ENCODE peak calls at places on chromosomes 6 and 20, in eight cellular contexts. M is body of pancreas; S is neural progenitor cell; P is AG04450; K is HFF-Myc; U is CD8-positive, alpha-beta T cell; Y is SK-N-SH; N is cardiac muscle cell. C is an unnamed sample.

GRCh38 chr6:96853083-96853482 is 15.8 kb upstream of the GPR63 start:
- DNase-seq in M (no peak), S (no peak), P (no peak), K (no peak), U (no peak), Y (no peak), N (no peak), C (no peak)

GRCh38 chr6:111723412-111723970 is 117.8 kb upstream of the TRAF3IP2 start:
- DNase-seq in M (no peak), S (no peak), P (no peak), K (no peak), U (no peak), Y (no peak), N (no peak), C (no peak)

GRCh38 chr6:1636971-1637871 is 27.5 kb downstream of the FOXC1 start:
- DNase-seq in M (peak; percentile 77), S (no peak), P (no peak), K (no peak), U (no peak), Y (no peak), N (no peak), C (no peak)

GRCh38 chr20:20237093-20237959 is 130.6 kb upstream of the INSM1 start:
- DNase-seq in M (peak; percentile 42), S (peak; percentile 75), P (peak; percentile 3), K (no peak), U (no peak), Y (peak; percentile 71), N (peak; percentile 75), C (peak; percentile 72)

GRCh38 chr6:85124472-85125428 is 325.1 kb upstream of the NT5E start:
- DNase-seq in M (no peak), S (no peak), P (no peak), K (no peak), U (no peak), Y (no peak), N (no peak), C (no peak)

GRCh38 chr6:74044417-74045096 is 348.6 kb downstream of the CD109 start:
- DNase-seq in M (no peak), S (no peak), P (no peak), K (no peak), U (no peak), Y (no peak), N (no peak), C (no peak)

GRCh38 chr6:135624402-135625297 is 127.1 kb upstream of the AHI1 start:
- DNase-seq in M (no peak), S (no peak), P (no peak), K (no peak), U (no peak), Y (no peak), N (no peak), C (no peak)

GRCh38 chr20:25739615-25740320 is 43.1 kb upstream of the ZNF337 start:
- DNase-seq in M (no peak), S (no peak), P (no peak), K (peak; percentile 20), U (no peak), Y (no peak), N (no peak), C (no peak)

GRCh38 chr6:128597004-128597403 is 76.6 kb upstream of the PTPRK start:
- DNase-seq in M (no peak), S (no peak), P (no peak), K (no peak), U (no peak), Y (no peak), N (no peak), C (no peak)

GRCh38 chr20:63578224-63579016 is 4.4 kb upstream of the HELZ2 start:
- DNase-seq in M (no peak), S (no peak), P (no peak), K (no peak), U (no peak), Y (no peak), N (no peak), C (no peak)

GRCh38 chr6:149586149-149586548 is 20.0 kb downstream of the GINM1 start:
- DNase-seq in M (no peak), S (no peak), P (no peak), K (no peak), U (no peak), Y (no peak), N (no peak), C (no peak)

GRCh38 chr6:37207903-37208456 is 38.0 kb downstream of the PIM1 start:
- DNase-seq in M (peak; percentile 80), S (peak; percentile 82), P (peak; percentile 47), K (peak; percentile 45), U (peak; percentile 80), Y (peak; percentile 61), N (peak; percentile 77), C (peak; percentile 74)

GRCh38 chr20:63061051-63061531 is 54.3 kb upstream of the BHLHE23 start:
- DNase-seq in M (peak; percentile 8), S (no peak), P (no peak), K (no peak), U (no peak), Y (no peak), N (no peak), C (no peak)

GRCh38 chr6:126180585-126180984 is 159.3 kb upstream of the CENPW start:
- DNase-seq in M (no peak), S (no peak), P (peak; percentile 59), K (peak; percentile 62), U (no peak), Y (no peak), N (no peak), C (peak; percentile 12)

GRCh38 chr6:146851837-146852236 is 253.1 kb downstream of the ADGB start:
- DNase-seq in M (no peak), S (no peak), P (peak; percentile 48), K (peak; percentile 63), U (no peak), Y (no peak), N (no peak), C (no peak)

GRCh38 chr6:69294862-69295261 is 501.9 kb downstream of the LMBRD1 start:
- DNase-seq in M (no peak), S (no peak), P (no peak), K (no peak), U (no peak), Y (no peak), N (no peak), C (no peak)

GRCh38 chr6:156949376-156949775 is 172.2 kb downstream of the ARID1B start:
- DNase-seq in M (no peak), S (no peak), P (peak; percentile 39), K (peak; percentile 25), U (no peak), Y (no peak), N (no peak), C (no peak)

GRCh38 chr6:55578537-55579363 is at the start of gene HMGCLL1:
- DNase-seq in M (peak; percentile 32), S (peak; percentile 90), P (no peak), K (no peak), U (no peak), Y (peak; percentile 74), N (peak; percentile 84), C (no peak)
- TF ChIP-seq CTCF in M (no peak), S (no peak), P (no peak), K (no peak), U (no peak), Y (no peak), N (no peak), C (no peak)

DNA sequence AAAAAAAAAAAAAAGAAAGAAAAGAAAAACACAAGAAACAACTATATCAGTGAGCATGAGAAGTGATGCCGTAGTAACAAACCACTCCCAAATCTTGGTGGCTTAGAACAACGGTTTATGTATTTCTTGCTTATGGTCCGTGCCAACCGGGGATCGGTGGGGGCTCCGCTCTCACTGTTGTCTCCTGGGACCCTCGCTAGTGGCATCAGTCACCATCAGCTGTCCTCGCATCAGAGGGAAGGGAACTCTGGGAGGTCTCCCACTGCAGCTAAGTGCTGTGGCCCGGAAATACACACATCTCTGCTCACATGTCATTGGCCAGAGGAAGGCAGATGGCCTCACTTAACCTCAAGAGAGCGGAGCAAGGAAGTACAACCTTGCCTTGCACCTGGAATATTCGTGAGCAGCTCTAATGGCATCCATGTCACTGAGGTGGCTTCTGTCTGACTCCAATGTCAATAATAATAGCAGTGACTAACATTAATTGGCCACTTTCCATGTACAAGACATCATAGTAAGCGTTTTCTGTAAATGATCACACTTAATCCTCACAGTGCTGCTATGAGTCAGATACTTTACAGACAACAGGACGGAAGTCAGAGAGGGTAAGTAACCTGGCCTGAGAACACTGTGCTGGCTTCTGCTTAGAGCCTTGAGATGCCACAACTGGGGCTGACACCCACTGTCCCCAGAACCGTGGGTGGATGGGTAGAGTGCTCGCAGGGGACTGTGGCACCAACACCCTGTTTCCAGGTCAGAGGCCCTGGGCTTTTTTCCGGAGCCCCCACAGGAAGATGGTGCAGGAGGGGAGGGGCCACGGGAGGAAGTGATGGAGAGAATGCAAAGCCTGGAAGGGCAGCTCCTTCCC is 5.9 kb downstream of the LHFPL5 start:
- DNase-seq in M (peak; percentile 56), S (no peak), P (no peak), K (peak; percentile 30), U (no peak), Y (no peak), N (no peak), C (no peak)
- TF ChIP-seq CTCF in M (no peak), S (no peak), P (no peak), K (no peak), U (no peak), Y (no peak), N (no peak), C (no peak)

DNA sequence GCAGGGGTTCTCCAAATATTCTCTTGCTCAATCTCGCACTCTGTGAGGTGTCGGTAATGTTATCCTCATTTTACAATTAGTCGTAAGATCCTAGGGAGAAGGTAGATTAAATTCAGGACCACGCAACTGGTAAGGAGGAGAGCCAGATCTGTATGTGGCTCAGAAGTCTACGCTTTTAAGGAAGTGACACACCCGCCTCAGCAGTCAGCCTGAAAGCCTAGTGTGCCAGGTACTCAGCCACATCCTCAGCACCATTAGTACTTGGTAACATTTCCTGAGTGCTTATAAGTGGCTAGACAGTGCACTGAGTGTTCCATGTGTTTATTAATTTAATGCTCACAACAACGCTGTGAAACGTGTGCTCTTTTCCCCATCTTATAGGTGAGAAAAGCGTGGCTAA is 63.7 kb downstream of the DHX35 start:
- DNase-seq in M (no peak), S (no peak), P (no peak), K (no peak), U (no peak), Y (no peak), N (no peak), C (no peak)
- TF ChIP-seq CTCF in M (no peak), S (no peak), P (no peak), K (no peak), U (no peak), Y (no peak), N (no peak), C (no peak)

GRCh38 chr6:133551847-133552331 is 310.7 kb downstream of the EYA4 start:
- DNase-seq in M (no peak), S (no peak), P (peak; percentile 99), K (peak; percentile 66), U (no peak), Y (no peak), N (peak; percentile 60), C (no peak)

GRCh38 chr6:133555726-133556125 is 314.6 kb downstream of the EYA4 start:
- DNase-seq in M (no peak), S (no peak), P (peak; percentile 18), K (no peak), U (no peak), Y (no peak), N (no peak), C (no peak)

GRCh38 chr6:133551436-133551835 is 310.3 kb downstream of the EYA4 start:
- DNase-seq in M (no peak), S (no peak), P (no peak), K (no peak), U (no peak), Y (no peak), N (no peak), C (no peak)

GRCh38 chr6:133550026-133550425 is 308.9 kb downstream of the EYA4 start:
- DNase-seq in M (no peak), S (no peak), P (no peak), K (no peak), U (no peak), Y (no peak), N (no peak), C (no peak)

GRCh38 chr6:133553652-133554051 is 312.5 kb downstream of the EYA4 start:
- DNase-seq in M (peak; percentile 56), S (peak; percentile 81), P (peak; percentile 56), K (no peak), U (no peak), Y (peak; percentile 32), N (peak; percentile 76), C (peak; percentile 23)
- TF ChIP-seq CTCF in M (peak; percentile 67), S (peak; percentile 83), P (peak; percentile 67), K (peak; percentile 49), U (peak; percentile 36), Y (peak; percentile 73), N (peak; percentile 62), C (peak; percentile 66)

C was measured in GM13977.